ENCODE peak calls at places on chromosomes 12 and 14, in ten cellular contexts. One of them, this sample, is unnamed.
A peak's percentile ranks its signal among the peaks of the same experiment; 100 is the strongest.

GRCh38 chr14:92586001-92586947 is 72.7 kb downstream of the RIN3 start:
- DNase-seq in hippocampal formation: no peak
- DNase-seq in A172: peak; percentile 91
- DNase-seq in pancreas: no peak
- DNase-seq in stimulated activated CD4-positive, alpha-beta T cell treated with anti-CD3 and anti-CD28 coated beads, Interleukin-4, amount 100 ng/mL, for 48 hours: no peak
- DNase-seq in Kasumi-1: peak; percentile 93
- DNase-seq in NCI-H345: no peak
- DNase-seq in H54: peak; percentile 28
- DNase-seq in ELF-1: no peak
- DNase-seq in naive thymus-derived CD4-positive, alpha-beta T cell: peak; percentile 63
- DNase-seq in this sample: no peak

GRCh38 chr12:31749024-31749704 is 20.3 kb upstream of the AMN1 start:
- DNase-seq in hippocampal formation: no peak
- DNase-seq in A172: peak; percentile 100
- DNase-seq in pancreas: no peak
- DNase-seq in stimulated activated CD4-positive, alpha-beta T cell treated with anti-CD3 and anti-CD28 coated beads, Interleukin-4, amount 100 ng/mL, for 48 hours: peak; percentile 58
- DNase-seq in Kasumi-1: peak; percentile 89
- DNase-seq in NCI-H345: peak; percentile 99
- DNase-seq in H54: peak; percentile 63
- DNase-seq in ELF-1: peak; percentile 84
- DNase-seq in naive thymus-derived CD4-positive, alpha-beta T cell: no peak
- DNase-seq in this sample: peak; percentile 67

GRCh38 chr14:31070431-31070830 is 44.3 kb upstream of the STRN3 start:
- DNase-seq in hippocampal formation: no peak
- DNase-seq in A172: peak; percentile 76
- DNase-seq in pancreas: no peak
- DNase-seq in stimulated activated CD4-positive, alpha-beta T cell treated with anti-CD3 and anti-CD28 coated beads, Interleukin-4, amount 100 ng/mL, for 48 hours: no peak
- DNase-seq in Kasumi-1: no peak
- DNase-seq in NCI-H345: no peak
- DNase-seq in H54: peak; percentile 55
- DNase-seq in ELF-1: peak; percentile 22
- DNase-seq in naive thymus-derived CD4-positive, alpha-beta T cell: no peak
- DNase-seq in this sample: no peak

GRCh38 chr12:2624543-2625266 is 170.1 kb upstream of the FKBP4 start:
- DNase-seq in hippocampal formation: no peak
- DNase-seq in A172: peak; percentile 4
- DNase-seq in pancreas: no peak
- DNase-seq in stimulated activated CD4-positive, alpha-beta T cell treated with anti-CD3 and anti-CD28 coated beads, Interleukin-4, amount 100 ng/mL, for 48 hours: peak; percentile 16
- DNase-seq in Kasumi-1: peak; percentile 7
- DNase-seq in NCI-H345: no peak
- DNase-seq in H54: peak; percentile 51
- DNase-seq in ELF-1: peak; percentile 93
- DNase-seq in naive thymus-derived CD4-positive, alpha-beta T cell: no peak
- DNase-seq in this sample: peak; percentile 81

GRCh38 chr12:51980051-51980808 is 26.5 kb upstream of the TAMALIN start:
- DNase-seq in hippocampal formation: peak; percentile 55
- DNase-seq in A172: peak; percentile 59
- DNase-seq in pancreas: peak; percentile 75
- DNase-seq in stimulated activated CD4-positive, alpha-beta T cell treated with anti-CD3 and anti-CD28 coated beads, Interleukin-4, amount 100 ng/mL, for 48 hours: peak; percentile 31
- DNase-seq in Kasumi-1: peak; percentile 75
- DNase-seq in NCI-H345: peak; percentile 58
- DNase-seq in H54: peak; percentile 78
- DNase-seq in ELF-1: peak; percentile 64
- DNase-seq in naive thymus-derived CD4-positive, alpha-beta T cell: peak; percentile 57
- DNase-seq in this sample: peak; percentile 87

GRCh38 chr12:121908702-121909101 is 9.7 kb upstream of the CFAP251 start:
- DNase-seq in hippocampal formation: no peak
- DNase-seq in A172: no peak
- DNase-seq in pancreas: no peak
- DNase-seq in stimulated activated CD4-positive, alpha-beta T cell treated with anti-CD3 and anti-CD28 coated beads, Interleukin-4, amount 100 ng/mL, for 48 hours: no peak
- DNase-seq in Kasumi-1: no peak
- DNase-seq in NCI-H345: no peak
- DNase-seq in H54: no peak
- DNase-seq in ELF-1: no peak
- DNase-seq in naive thymus-derived CD4-positive, alpha-beta T cell: no peak
- DNase-seq in this sample: no peak

GRCh38 chr14:103878180-103878579 is 30.8 kb upstream of the PPP1R13B start:
- DNase-seq in hippocampal formation: no peak
- DNase-seq in A172: no peak
- DNase-seq in pancreas: no peak
- DNase-seq in stimulated activated CD4-positive, alpha-beta T cell treated with anti-CD3 and anti-CD28 coated beads, Interleukin-4, amount 100 ng/mL, for 48 hours: no peak
- DNase-seq in Kasumi-1: no peak
- DNase-seq in NCI-H345: no peak
- DNase-seq in H54: no peak
- DNase-seq in ELF-1: no peak
- DNase-seq in naive thymus-derived CD4-positive, alpha-beta T cell: no peak
- DNase-seq in this sample: no peak

GRCh38 chr14:89283327-89284060 is 133.5 kb downstream of the FOXN3 start:
- DNase-seq in hippocampal formation: no peak
- DNase-seq in A172: no peak
- DNase-seq in pancreas: no peak
- DNase-seq in stimulated activated CD4-positive, alpha-beta T cell treated with anti-CD3 and anti-CD28 coated beads, Interleukin-4, amount 100 ng/mL, for 48 hours: peak; percentile 28
- DNase-seq in Kasumi-1: no peak
- DNase-seq in NCI-H345: no peak
- DNase-seq in H54: no peak
- DNase-seq in ELF-1: no peak
- DNase-seq in naive thymus-derived CD4-positive, alpha-beta T cell: no peak
- DNase-seq in this sample: no peak

GRCh38 chr14:92952497-92953298 is 29.7 kb downstream of the CHGA start:
- DNase-seq in hippocampal formation: no peak
- DNase-seq in A172: no peak
- DNase-seq in pancreas: no peak
- DNase-seq in stimulated activated CD4-positive, alpha-beta T cell treated with anti-CD3 and anti-CD28 coated beads, Interleukin-4, amount 100 ng/mL, for 48 hours: no peak
- DNase-seq in Kasumi-1: no peak
- DNase-seq in NCI-H345: no peak
- DNase-seq in H54: no peak
- DNase-seq in ELF-1: no peak
- DNase-seq in naive thymus-derived CD4-positive, alpha-beta T cell: no peak
- DNase-seq in this sample: no peak

GRCh38 chr12:122836027-122836921 is 1.0 kb downstream of the HIP1R start:
- DNase-seq in hippocampal formation: no peak
- DNase-seq in A172: no peak
- DNase-seq in pancreas: no peak
- DNase-seq in stimulated activated CD4-positive, alpha-beta T cell treated with anti-CD3 and anti-CD28 coated beads, Interleukin-4, amount 100 ng/mL, for 48 hours: peak; percentile 37
- DNase-seq in Kasumi-1: peak; percentile 70
- DNase-seq in NCI-H345: peak; percentile 36
- DNase-seq in H54: no peak
- DNase-seq in ELF-1: peak; percentile 33
- DNase-seq in naive thymus-derived CD4-positive, alpha-beta T cell: peak; percentile 73
- DNase-seq in this sample: peak; percentile 67

GRCh38 chr12:110743571-110744093 is 941 bp upstream of the PPP1CC start:
- DNase-seq in hippocampal formation: no peak
- DNase-seq in A172: no peak
- DNase-seq in pancreas: peak; percentile 60
- DNase-seq in stimulated activated CD4-positive, alpha-beta T cell treated with anti-CD3 and anti-CD28 coated beads, Interleukin-4, amount 100 ng/mL, for 48 hours: no peak
- DNase-seq in Kasumi-1: peak; percentile 60
- DNase-seq in NCI-H345: no peak
- DNase-seq in H54: no peak
- DNase-seq in ELF-1: peak; percentile 39
- DNase-seq in naive thymus-derived CD4-positive, alpha-beta T cell: peak; percentile 11
- DNase-seq in this sample: no peak

GRCh38 chr12:96497800-96498199 is 8.4 kb downstream of the CFAP54 start:
- DNase-seq in hippocampal formation: no peak
- DNase-seq in A172: no peak
- DNase-seq in pancreas: no peak
- DNase-seq in stimulated activated CD4-positive, alpha-beta T cell treated with anti-CD3 and anti-CD28 coated beads, Interleukin-4, amount 100 ng/mL, for 48 hours: no peak
- DNase-seq in Kasumi-1: peak; percentile 8
- DNase-seq in NCI-H345: no peak
- DNase-seq in H54: no peak
- DNase-seq in ELF-1: no peak
- DNase-seq in naive thymus-derived CD4-positive, alpha-beta T cell: no peak
- DNase-seq in this sample: no peak

GRCh38 chr12:41899577-41899976 is 245.1 kb downstream of the GXYLT1 start:
- DNase-seq in hippocampal formation: no peak
- DNase-seq in A172: no peak
- DNase-seq in pancreas: no peak
- DNase-seq in stimulated activated CD4-positive, alpha-beta T cell treated with anti-CD3 and anti-CD28 coated beads, Interleukin-4, amount 100 ng/mL, for 48 hours: no peak
- DNase-seq in Kasumi-1: no peak
- DNase-seq in NCI-H345: no peak
- DNase-seq in H54: no peak
- DNase-seq in ELF-1: no peak
- DNase-seq in naive thymus-derived CD4-positive, alpha-beta T cell: no peak
- DNase-seq in this sample: no peak

This sample was measured in Karpas-422.